ENCODE peak calls at places on chromosomes 16 and 17, in five cellular contexts. Q is IMR-90, O is Peyer's patch, B is sigmoid colon, R is brain microvascular endothelial cell. Y is an unnamed sample. For H3K27me3 and H3K36me3, the result is how much of the 10 kb centered on the place peaks cover.

GRCh38 chr16:19108409-19109287 is 5.1 kb upstream of the ITPRIPL2 start:
- DNase-seq in B (no peak), O (no peak), R (no peak), Q (no peak), Y (no peak)

GRCh38 chr17:56521439-56522141 is 71.9 kb upstream of the NOG start:
- DNase-seq in R (no peak), O (no peak), Q (no peak), B (no peak), Y (no peak)

GRCh38 chr16:49469930-49470451 is 96.4 kb downstream of the C16orf78 start:
- DNase-seq in B (peak), R (no peak), O (no peak), Q (no peak), Y (no peak)

GRCh38 chr17:73960469-73960868 is 243.0 kb upstream of the RPL38 start:
- DNase-seq in Q (no peak), B (no peak), R (no peak), O (no peak), Y (no peak)

GRCh38 chr17:18070861-18071340 is 16.8 kb upstream of the DRG2 start:
- DNase-seq in B (no peak), Q (peak), O (no peak), R (peak), Y (peak)

GRCh38 chr17:78839762-78840529 is 668 bp downstream of the USP36 start:
- DNase-seq in O (peak), R (peak), Q (peak), B (peak), Y (peak)

GRCh38 chr16:56357291-56357764 is 68.0 kb downstream of the AMFR start:
- DNase-seq in B (peak), Q (peak), R (peak), O (no peak), Y (no peak)

GRCh38 chr16:10906914-10907756 is 30.1 kb downstream of the CIITA start:
- DNase-seq in B (no peak), R (no peak), Q (no peak), O (no peak), Y (no peak)

GRCh38 chr17:36008998-36009665 is 7.8 kb upstream of the CCL15 start:
- DNase-seq in Q (peak), R (peak), B (no peak), O (no peak), Y (no peak)

GRCh38 chr17:33288954-33289353 is 4.1 kb downstream of the ASIC2 start:
- DNase-seq in R (no peak), B (no peak), O (no peak), Q (no peak), Y (no peak)
- H3K27me3 ChIP-seq in R (under half), B (under half), O (under half), Q (under half), Y (under half)

DNA sequence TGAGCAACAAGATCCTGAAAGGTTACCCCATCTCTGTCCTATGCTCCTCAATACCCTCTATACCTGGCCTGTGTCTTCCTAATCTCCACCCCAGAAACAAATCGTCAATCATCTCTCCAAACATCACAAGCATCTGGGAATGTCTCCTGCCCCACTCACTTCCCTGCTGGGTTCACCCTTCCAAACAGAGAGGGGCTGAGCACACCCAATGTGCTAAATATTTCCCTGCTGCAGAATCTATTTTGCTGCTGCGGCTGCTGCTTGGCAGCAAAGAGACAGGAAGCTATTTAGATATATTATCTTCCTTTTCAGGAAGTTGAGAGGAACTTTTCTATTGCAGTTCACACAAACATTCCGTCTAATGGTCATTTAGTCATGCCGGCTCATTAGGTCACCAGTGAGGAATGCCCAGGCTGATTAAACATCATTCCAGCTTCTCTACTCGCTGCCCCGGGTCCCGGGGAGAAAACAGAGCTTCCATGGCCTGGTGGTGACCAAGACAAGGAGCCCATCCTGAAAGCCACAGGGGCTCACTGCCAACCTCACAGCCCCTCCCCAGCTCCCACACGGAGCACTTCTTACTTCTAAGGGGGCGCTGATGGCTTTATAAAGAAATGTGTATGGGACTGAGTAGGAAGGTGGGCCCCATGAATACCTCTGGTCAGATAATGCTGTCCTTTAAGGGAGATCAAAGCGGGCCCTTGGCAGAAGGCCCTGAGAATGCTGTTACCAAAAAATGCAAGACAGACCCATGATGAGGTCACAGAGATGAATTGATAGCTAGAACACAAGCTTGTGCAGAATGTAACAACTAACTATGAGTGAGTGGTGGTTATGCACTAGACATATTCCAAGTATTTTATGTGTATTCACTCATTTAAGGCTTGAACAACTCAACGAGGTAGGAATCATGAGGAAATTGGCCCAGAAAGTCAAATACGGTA is 218.3 kb downstream of the SOX9 start:
- DNase-seq in B (no peak), R (peak), Q (peak), O (no peak), Y (peak)
- H3K4me3 ChIP-seq in B (no peak), R (no peak), Q (no peak), O (no peak), Y (no peak)

GRCh38 chr17:80364091-80364691 is 50.8 kb upstream of the ENDOV start:
- DNase-seq in R (no peak), O (no peak), B (peak), Q (no peak), Y (no peak)
- H3K36me3 ChIP-seq in R (half or more), O (half or more), B (half or more), Q (half or more), Y (half or more)

DNA sequence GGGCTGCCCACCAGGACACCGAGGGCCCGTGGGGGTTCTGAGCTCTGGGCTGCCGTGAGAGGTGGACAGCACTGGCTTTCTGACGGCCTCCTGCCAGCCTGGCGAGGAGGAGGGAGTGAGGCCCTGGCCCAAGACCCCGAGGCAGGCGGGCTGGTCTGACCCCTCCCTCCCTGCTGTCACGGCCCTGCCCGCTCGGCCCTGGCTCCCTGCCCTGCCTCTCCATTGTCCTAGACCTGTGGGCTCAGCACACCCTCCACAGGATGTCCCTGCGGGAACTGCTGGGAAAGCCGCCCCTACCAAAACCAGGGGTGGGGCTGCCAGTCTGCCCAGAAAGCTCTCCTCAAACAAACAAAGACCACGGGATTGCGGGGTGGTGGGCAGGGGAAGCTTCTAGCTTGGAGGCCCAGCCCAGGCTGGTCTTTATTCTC is 20.7 kb downstream of the SPNS2 start:
- DNase-seq in R (no peak), Q (no peak), B (peak), O (no peak), Y (no peak)
- H3K27me3 ChIP-seq in R (under half), Q (under half), B (under half), O (under half), Y (under half)

GRCh38 chr17:76532072-76532651 is 5.3 kb downstream of the CYGB start:
- DNase-seq in Q (peak), R (no peak), B (no peak), O (no peak), Y (no peak)

GRCh38 chr17:76531501-76532038 is 5.9 kb downstream of the CYGB start:
- DNase-seq in O (no peak), B (no peak), R (no peak), Q (no peak), Y (no peak)

GRCh38 chr17:76530489-76530814 is 7.1 kb downstream of the CYGB start:
- DNase-seq in O (no peak), B (no peak), R (no peak), Q (no peak), Y (no peak)

GRCh38 chr17:76529643-76530488 is 7.6 kb downstream of the CYGB start:
- DNase-seq in O (no peak), R (peak), Q (peak), B (peak), Y (peak)

GRCh38 chr17:76530826-76531500 is 6.5 kb downstream of the CYGB start:
- DNase-seq in B (no peak), R (no peak), O (no peak), Q (no peak), Y (no peak)
- H3K4me3 ChIP-seq in B (no peak), R (no peak), O (no peak), Q (no peak), Y (no peak)

DNA sequence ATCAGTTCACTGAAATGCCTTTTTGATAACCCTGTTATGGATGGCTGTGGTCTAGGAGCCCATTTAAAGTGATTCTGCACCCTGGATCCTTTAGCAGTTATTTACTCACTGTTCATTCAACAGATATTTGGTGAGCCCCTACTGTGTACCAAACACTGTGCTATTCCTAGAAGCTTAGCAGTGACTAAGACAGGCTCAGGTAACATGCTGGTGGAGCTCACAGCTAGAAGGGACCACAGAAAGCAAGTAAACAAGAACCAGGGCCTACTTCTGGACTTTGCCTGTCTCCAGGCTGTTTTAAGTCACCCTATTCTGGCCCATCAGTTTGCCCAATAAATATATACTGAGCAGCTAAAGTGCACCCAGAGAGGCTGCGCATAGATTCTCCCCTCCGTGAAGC is 11.1 kb downstream of the ITGA3 start:
- DNase-seq in B (no peak), O (no peak), Q (no peak), R (no peak), Y (no peak)
- H3K36me3 ChIP-seq in B (under half), O (under half), Q (under half), R (under half), Y (half or more)

Y was measured in MG63.